ENCODE peak calls at places on chromosomes 5 and 9, in nine cellular contexts. X is fibroblast of lung, H is SK-N-SH, C is PC-9, D is mammary epithelial cell, I is neuronal stem cell, W is neural progenitor cell, U is A549, M is hepatocyte. Z is an unnamed sample. For H3K4me1, the result is how much of the 10 kb centered on the place peaks cover.

GRCh38 chr5:12861891-12862290 is 957.6 kb upstream of the CTNND2 start:
- DNase-seq in X (no peak), W (peak), H (no peak), I (no peak), C (no peak), D (no peak), M (no peak), U (no peak), Z (no peak)

GRCh38 chr5:134051305-134051704 is 46.5 kb upstream of the VDAC1 start:
- DNase-seq in M (no peak), D (peak), U (no peak), H (no peak), C (no peak), I (no peak), W (no peak), X (no peak), Z (peak)

GRCh38 chr5:38360323-38361061 is 102.1 kb downstream of the EGFLAM start:
- DNase-seq in U (no peak), C (no peak), W (no peak), X (no peak), D (no peak), I (no peak), H (no peak), M (no peak), Z (peak)

GRCh38 chr5:129904667-129905466 is 602 bp downstream of the CHSY3 start:
- DNase-seq in X (no peak), D (peak), I (peak), M (peak), W (peak), H (peak), U (no peak), C (peak), Z (no peak)

GRCh38 chr5:446864-447263 is 3.9 kb downstream of the EXOC3 start:
- DNase-seq in D (peak), W (peak), H (peak), M (peak), X (peak), C (no peak), I (no peak), U (peak), Z (peak)

GRCh38 chr9:92666236-92666635 is 3.7 kb downstream of the IPPK start:
- DNase-seq in W (no peak), C (no peak), U (no peak), D (no peak), I (no peak), X (no peak), H (no peak), M (no peak), Z (peak)

GRCh38 chr5:3035452-3035851 is 284.0 kb upstream of the IRX2 start:
- DNase-seq in I (no peak), U (no peak), H (no peak), X (no peak), C (no peak), M (no peak), D (no peak), W (no peak), Z (no peak)

GRCh38 chr9:98917691-98918487 is 25.8 kb upstream of the COL15A1 start:
- DNase-seq in U (no peak), W (no peak), C (no peak), M (no peak), X (no peak), D (no peak), I (no peak), H (no peak), Z (no peak)

GRCh38 chr5:82549263-82549662 is 271.1 kb upstream of the RPS23 start:
- DNase-seq in H (no peak), C (no peak), U (no peak), W (no peak), X (peak), I (no peak), M (no peak), D (no peak), Z (no peak)

GRCh38 chr5:142426676-142427364 is 102.0 kb upstream of the SPRY4 start:
- DNase-seq in H (no peak), C (no peak), D (no peak), U (no peak), X (no peak), M (no peak), I (no peak), W (no peak), Z (peak)

GRCh38 chr9:114149765-114150340 is 5.5 kb upstream of the COL27A1 start:
- DNase-seq in U (no peak), C (no peak), D (no peak), H (no peak), X (no peak), I (no peak), M (no peak), W (no peak), Z (peak)

GRCh38 chr5:90878549-90879196 is 320.1 kb downstream of the ADGRV1 start:
- DNase-seq in I (no peak), D (peak), C (no peak), U (no peak), H (no peak), M (peak), X (peak), W (no peak), Z (peak)

GRCh38 chr9:91382298-91382697 is 20.6 kb upstream of the AUH start:
- DNase-seq in W (no peak), I (no peak), C (no peak), H (no peak), M (no peak), X (no peak), U (no peak), D (no peak), Z (no peak)

GRCh38 chr5:6827815-6828214 is 114.6 kb downstream of the TENT4A start:
- DNase-seq in H (no peak), D (no peak), C (no peak), I (no peak), M (peak), X (no peak), W (no peak), U (no peak), Z (no peak)

GRCh38 chr9:105392531-105392930 is 55.3 kb upstream of the FSD1L start:
- DNase-seq in W (peak), X (no peak), H (peak), I (no peak), C (no peak), M (no peak), U (no peak), D (no peak), Z (peak)

GRCh38 chr5:33010851-33011250 is 299.7 kb downstream of the NPR3 start:
- DNase-seq in W (no peak), M (no peak), D (peak), C (no peak), X (peak), U (no peak), I (no peak), H (no peak), Z (peak)

GRCh38 chr9:137150485-137151060 is 11.6 kb downstream of the GRIN1 start:
- DNase-seq in H (no peak), D (peak), W (no peak), I (no peak), M (no peak), C (peak), U (no peak), X (peak), Z (no peak)

GRCh38 chr5:125584119-125584518 is 837.7 kb upstream of the ZNF608 start:
- DNase-seq in U (no peak), W (no peak), H (no peak), X (peak), M (no peak), I (no peak), C (no peak), D (no peak), Z (no peak)

GRCh38 chr9:13952906-13953305 is 361.0 kb downstream of the NFIB start:
- DNase-seq in I (no peak), H (no peak), W (no peak), C (no peak), D (no peak), M (no peak), U (no peak), X (no peak), Z (no peak)

GRCh38 chr5:139877129-139877597 is 81.6 kb downstream of the PSD2 start:
- DNase-seq in C (peak), X (no peak), I (no peak), D (peak), M (no peak), U (no peak), H (no peak), W (no peak), Z (no peak)

GRCh38 chr9:135501261-135502167 is 1.0 kb downstream of the MRPS2 start:
- DNase-seq in H (peak), W (no peak), M (no peak), U (peak), I (no peak), X (no peak), C (no peak), D (no peak), Z (peak)

GRCh38 chr5:36444582-36444999 is 142.9 kb upstream of the RANBP3L start:
- DNase-seq in C (no peak), W (no peak), I (no peak), H (no peak), M (no peak), U (no peak), X (peak), D (no peak), Z (peak)

GRCh38 chr9:130660326-130660682 is 4.1 kb upstream of the PRDM12 start:
- DNase-seq in U (no peak), D (no peak), M (no peak), I (no peak), W (no peak), X (no peak), C (no peak), H (no peak), Z (no peak)
- H3K4me1 ChIP-seq in U (under half), D (under half), M (under half), I (under half), W (under half), X (under half), C (under half), H (under half), Z (under half)

DNA sequence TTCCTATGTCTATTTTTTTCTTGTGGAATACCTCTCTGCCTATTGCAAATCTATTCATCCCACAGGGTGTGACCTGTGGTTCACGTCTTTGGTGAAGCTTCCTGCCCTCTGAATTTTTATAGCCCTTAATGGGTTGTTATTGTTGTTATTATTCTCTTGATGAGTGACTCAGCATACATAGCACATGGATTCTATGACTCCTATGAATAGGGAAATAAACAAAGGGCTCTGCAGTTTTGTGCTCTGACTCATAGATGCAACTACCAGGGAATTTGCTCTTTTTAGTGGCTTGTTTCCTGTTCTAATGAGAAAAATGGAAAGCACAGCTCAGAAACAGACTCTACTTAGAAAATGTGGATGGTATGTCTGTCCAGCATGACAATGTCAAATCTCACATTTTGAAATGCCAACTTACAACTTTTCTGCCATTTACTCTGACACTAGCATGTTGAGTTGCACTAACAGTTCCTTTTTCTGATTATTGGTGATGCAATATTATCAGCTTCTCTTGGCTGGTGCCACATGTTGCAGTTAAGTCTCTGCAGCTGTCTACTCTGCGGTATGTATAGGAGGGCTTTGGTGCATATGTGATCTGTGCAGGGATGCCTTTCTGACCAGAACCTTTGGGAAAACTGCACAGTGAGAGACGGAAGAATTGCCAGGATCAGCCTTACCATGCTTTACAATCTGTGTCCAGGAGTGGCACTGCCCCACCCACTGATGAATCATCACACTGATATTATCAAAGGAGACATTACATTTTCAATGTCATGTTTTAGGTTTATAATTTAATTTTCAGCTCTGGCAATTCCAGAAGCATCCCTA is 996.4 kb upstream of the WWC1 start:
- DNase-seq in M (peak), C (peak), W (no peak), X (peak), D (peak), I (no peak), H (peak), U (peak), Z (peak)
- H3K27ac ChIP-seq in M (peak), C (peak), W (no peak), X (peak), D (peak), I (peak), H (peak), U (peak), Z (no peak)

GRCh38 chr5:88660947-88661869 is 221.8 kb downstream of the MEF2C start:
- DNase-seq in X (peak), H (peak), U (peak), M (peak), D (peak), W (peak), I (peak), C (peak), Z (peak)
- H3K4me2 ChIP-seq in X (peak), H (peak), U (peak), M (peak), D (peak), W (peak), I (peak), C (peak), Z (peak)

GRCh38 chr5:172166030-172166429 is 22.0 kb downstream of the STK10 start:
- DNase-seq in X (no peak), D (no peak), I (no peak), M (no peak), H (no peak), C (no peak), W (no peak), U (no peak), Z (peak)
- H3K4me1 ChIP-seq in X (under half), D (under half), I (under half), M (under half), H (under half), C (under half), W (under half), U (under half), Z (under half)

GRCh38 chr5:157828031-157828948 is 30.7 kb downstream of the CLINT1 start:
- DNase-seq in I (no peak), D (no peak), U (no peak), W (no peak), M (no peak), C (no peak), H (no peak), X (peak), Z (no peak)

GRCh38 chr5:157827429-157827828 is 31.5 kb downstream of the CLINT1 start:
- DNase-seq in W (no peak), I (no peak), C (no peak), M (no peak), H (no peak), D (no peak), U (no peak), X (peak), Z (no peak)

GRCh38 chr5:157823655-157824054 is 35.3 kb downstream of the CLINT1 start:
- DNase-seq in X (no peak), U (no peak), I (no peak), D (no peak), C (no peak), W (no peak), H (no peak), M (no peak), Z (no peak)

GRCh38 chr5:157828949-157829639 is 29.9 kb downstream of the CLINT1 start:
- DNase-seq in C (no peak), H (peak), X (no peak), W (peak), D (peak), M (no peak), U (peak), I (no peak), Z (no peak)
- H3K27ac ChIP-seq in C (no peak), H (no peak), X (no peak), W (no peak), D (no peak), M (no peak), U (no peak), I (no peak), Z (no peak)

DNA sequence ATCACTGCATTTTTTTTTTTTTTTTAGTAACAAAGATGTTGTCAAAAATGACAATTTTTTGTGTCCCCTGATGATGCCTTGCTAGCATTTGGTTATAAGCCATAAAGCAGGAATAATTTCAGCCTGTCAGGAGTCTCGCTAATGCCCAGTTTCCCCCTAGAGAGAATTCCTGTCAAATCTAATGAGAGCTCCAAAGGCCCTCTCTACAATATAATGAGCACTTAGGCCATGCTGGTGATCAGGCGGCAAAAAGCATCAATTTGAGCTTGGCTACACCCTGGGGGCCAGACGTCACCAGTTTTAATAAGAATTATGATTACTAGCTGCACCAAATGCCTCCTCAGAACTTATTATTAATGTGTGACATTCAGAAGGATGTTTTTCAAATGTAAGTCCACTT is 6.1 kb downstream of the TLE1 start:
- DNase-seq in C (no peak), D (no peak), H (no peak), U (no peak), I (no peak), W (no peak), X (no peak), M (no peak), Z (no peak)
- H3K4me2 ChIP-seq in C (no peak), D (no peak), H (no peak), U (peak), I (no peak), W (peak), X (peak), M (peak), Z (peak)

DNA sequence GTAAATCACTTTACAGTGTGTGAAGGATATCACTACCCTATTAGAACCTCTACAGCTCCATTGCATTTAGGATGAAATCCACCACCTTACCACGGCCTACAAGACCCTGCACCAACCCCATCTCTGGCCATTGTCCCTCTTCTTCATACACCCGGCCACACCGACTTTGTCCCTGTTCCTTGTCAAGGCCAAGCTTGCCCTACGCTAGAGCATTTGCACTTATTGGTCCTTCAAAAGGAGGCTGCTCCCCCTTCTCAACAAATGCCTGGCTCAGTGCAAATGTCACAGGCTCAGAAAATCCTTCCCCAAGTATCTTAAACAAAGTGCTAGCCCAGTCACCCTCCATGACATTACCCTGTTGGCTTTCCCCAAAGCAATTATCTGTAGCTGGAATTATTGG is 4.1 kb upstream of the HRH2 start:
- DNase-seq in I (no peak), W (no peak), C (no peak), U (no peak), H (no peak), D (no peak), M (no peak), X (no peak), Z (no peak)
- H3K4me1 ChIP-seq in I (under half), W (under half), C (under half), U (under half), H (under half), D (under half), M (under half), X (under half), Z (under half)

DNA sequence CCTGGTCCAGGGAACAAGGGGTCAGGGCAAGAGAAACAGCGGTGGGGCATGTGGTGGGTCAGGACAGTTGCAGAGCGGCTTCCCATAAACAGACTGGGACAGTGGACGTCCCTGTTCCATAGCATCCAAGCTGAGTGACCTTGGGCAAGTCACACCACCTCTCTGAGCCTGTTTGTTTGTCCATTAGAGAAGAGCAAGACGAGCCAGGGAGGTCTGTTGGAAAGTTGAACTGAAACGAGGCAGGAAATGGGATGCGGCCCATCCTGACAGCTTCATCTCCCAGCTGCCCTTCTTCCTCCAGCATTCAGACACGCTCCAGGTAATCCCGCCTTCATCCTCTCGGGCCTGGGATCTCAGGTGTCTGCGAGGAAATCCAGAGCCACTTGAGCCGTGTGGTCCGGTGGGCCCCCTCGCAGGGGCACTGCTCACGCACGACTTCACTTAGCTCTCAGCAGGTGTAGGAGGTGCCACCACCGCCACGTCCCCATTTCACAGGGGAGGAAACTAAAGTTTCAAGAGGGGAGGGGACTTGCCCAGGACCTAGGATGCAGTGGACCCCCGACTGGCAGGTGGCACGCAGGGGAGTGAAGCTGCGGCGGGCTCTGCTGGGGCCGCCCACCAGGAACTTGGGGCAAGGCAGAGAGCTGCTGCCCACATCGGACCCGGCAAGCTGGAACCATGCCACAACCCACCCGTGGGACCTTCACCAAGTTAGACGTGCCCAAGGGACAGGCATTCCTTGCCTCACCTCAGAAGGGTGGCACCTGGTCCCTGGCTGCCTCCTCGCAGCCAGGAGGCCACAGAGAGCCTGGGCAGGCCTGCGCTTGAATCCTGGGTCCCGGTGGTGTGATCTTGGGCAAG is 13.0 kb downstream of the PTGES2 start:
- DNase-seq in M (no peak), X (no peak), I (no peak), D (no peak), U (no peak), C (no peak), W (no peak), H (no peak), Z (peak)
- H3K27ac ChIP-seq in M (peak), X (no peak), I (no peak), D (no peak), U (no peak), C (no peak), W (no peak), H (no peak), Z (no peak)

GRCh38 chr9:37238122-37238521 is 117.7 kb downstream of the ZCCHC7 start:
- DNase-seq in H (no peak), M (no peak), W (no peak), D (no peak), I (no peak), X (no peak), C (no peak), U (no peak), Z (no peak)

GRCh38 chr9:37241340-37241739 is 121.0 kb downstream of the ZCCHC7 start:
- DNase-seq in C (no peak), D (no peak), H (no peak), I (no peak), U (no peak), M (no peak), W (no peak), X (no peak), Z (no peak)

GRCh38 chr9:37239921-37240320 is 119.5 kb downstream of the ZCCHC7 start:
- DNase-seq in X (no peak), M (no peak), D (no peak), H (no peak), W (no peak), I (no peak), U (no peak), C (no peak), Z (no peak)

GRCh38 chr9:37239224-37239859 is 119.0 kb downstream of the ZCCHC7 start:
- DNase-seq in X (no peak), C (no peak), I (no peak), H (no peak), U (no peak), M (no peak), D (no peak), W (peak), Z (no peak)

DNA sequence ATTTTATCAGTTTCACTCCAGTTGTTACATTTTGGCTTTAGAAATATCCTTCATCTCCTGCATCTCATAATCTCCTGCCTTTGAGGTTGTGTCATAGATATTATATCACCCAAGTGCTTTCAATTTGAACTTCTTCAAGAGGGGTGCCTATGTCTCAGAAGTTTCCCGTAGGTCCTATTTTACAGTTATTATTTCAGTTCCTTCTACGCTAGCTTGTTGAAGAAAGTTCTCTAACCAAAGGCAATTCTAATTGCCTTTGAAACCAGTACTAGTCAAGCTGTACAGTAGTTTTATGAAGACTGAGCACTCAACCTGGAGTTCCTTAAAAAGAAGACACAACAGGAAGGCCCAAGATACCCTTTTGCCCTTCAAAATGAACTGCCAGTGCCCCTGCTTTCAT is 116.4 kb downstream of the ZCCHC7 start:
- DNase-seq in W (no peak), I (no peak), U (no peak), M (no peak), X (no peak), D (no peak), H (no peak), C (no peak), Z (no peak)
- H3K4me2 ChIP-seq in W (no peak), I (no peak), U (no peak), M (no peak), X (no peak), D (no peak), H (no peak), C (no peak), Z (no peak)

Z was measured in osteoblast.